ENCODE peak calls at places on chromosome 1, in eight cellular contexts. E is GM23338, B is GM23248, F is PC-3, P is OCI-LY7, O is HCT116, Z is hepatocyte, X is MM.1S. T is an unnamed sample. For H3K4me1, the result is how much of the 10 kb centered on the place peaks cover.

GRCh38 chr1:107141491-107142369 is 891 bp downstream of the NTNG1 start:
- DNase-seq in E (peak), B (peak), F (peak), P (peak), O (peak), Z (peak), X (peak), T (peak)

GRCh38 chr1:172650474-172651193 is 8.3 kb upstream of the FASLG start:
- DNase-seq in E (no peak), B (no peak), F (no peak), P (no peak), O (no peak), Z (no peak), X (no peak), T (no peak)

GRCh38 chr1:241644259-241644658 is 4.1 kb upstream of the CHML start:
- DNase-seq in E (no peak), B (no peak), F (no peak), P (no peak), O (no peak), Z (no peak), X (no peak), T (no peak)

GRCh38 chr1:171743014-171743870 is 1.4 kb upstream of the VAMP4 start:
- DNase-seq in E (no peak), B (peak), F (peak), P (no peak), O (no peak), Z (peak), X (peak), T (no peak)

GRCh38 chr1:165069829-165070228 is 286.7 kb downstream of the LMX1A start:
- DNase-seq in E (no peak), B (no peak), F (peak), P (no peak), O (no peak), Z (no peak), X (no peak), T (no peak)

GRCh38 chr1:157880621-157881020 is 39.0 kb upstream of the CD5L start:
- DNase-seq in E (no peak), B (peak), F (no peak), P (no peak), O (no peak), Z (no peak), X (no peak), T (no peak)

GRCh38 chr1:226776066-226776465 is 37.0 kb upstream of the ITPKB start:
- DNase-seq in E (no peak), B (no peak), F (no peak), P (no peak), O (no peak), Z (no peak), X (no peak), T (no peak)

GRCh38 chr1:172628416-172628815 is 30.5 kb upstream of the FASLG start:
- DNase-seq in E (no peak), B (no peak), F (no peak), P (no peak), O (no peak), Z (no peak), X (no peak), T (no peak)

GRCh38 chr1:70057500-70057899 is 147.9 kb downstream of the LRRC40 start:
- DNase-seq in E (no peak), B (peak), F (no peak), P (no peak), O (no peak), Z (no peak), X (no peak), T (no peak)

GRCh38 chr1:160607051-160608032 is 28.0 kb upstream of the CD84 start:
- DNase-seq in E (peak), B (peak), F (peak), P (peak), O (peak), Z (peak), X (peak), T (peak)

GRCh38 chr1:95364546-95364945 is 130.5 kb downstream of the RWDD3 start:
- DNase-seq in E (peak), B (no peak), F (no peak), P (no peak), O (no peak), Z (no peak), X (no peak), T (no peak)

GRCh38 chr1:54105080-54105479 is 47.7 kb downstream of the CDCP2 start:
- DNase-seq in E (no peak), B (no peak), F (no peak), P (no peak), O (no peak), Z (no peak), X (no peak), T (no peak)

GRCh38 chr1:15417365-15417934 is 7.8 kb downstream of the EFHD2 start:
- DNase-seq in E (no peak), B (peak), F (peak), P (no peak), O (no peak), Z (peak), X (no peak), T (no peak)
- TF ChIP-seq EZH2phosphoT487 in E (no peak), B (no peak), F (no peak), P (no peak), O (no peak), Z (no peak), X (no peak), T (no peak)

DNA sequence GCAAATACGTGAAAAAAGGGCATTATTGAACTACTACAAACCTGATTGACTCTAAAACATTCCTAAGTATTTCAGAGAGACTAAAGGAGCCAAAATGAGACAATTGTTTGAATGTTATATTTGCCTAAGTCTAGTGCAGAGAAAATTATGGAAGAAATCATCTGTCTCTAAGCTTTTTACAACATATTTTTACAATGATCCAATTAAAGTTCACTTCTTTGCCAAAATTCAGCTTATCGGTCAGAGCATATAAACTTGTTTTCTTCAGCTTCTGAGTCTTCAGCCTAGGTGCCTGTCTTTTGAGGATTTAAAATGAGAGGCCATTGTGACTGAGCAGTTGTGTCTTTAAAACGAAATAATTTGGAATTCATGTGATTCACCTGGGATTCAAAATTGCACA is 181.2 kb upstream of the SGIP1 start:
- DNase-seq in E (no peak), B (peak), F (no peak), P (no peak), O (no peak), Z (no peak), X (no peak), T (no peak)
- H3K4me1 ChIP-seq in E (half or more), B (half or more), F (under half), P (under half), O (half or more), Z (under half), X (under half), T (half or more)

DNA sequence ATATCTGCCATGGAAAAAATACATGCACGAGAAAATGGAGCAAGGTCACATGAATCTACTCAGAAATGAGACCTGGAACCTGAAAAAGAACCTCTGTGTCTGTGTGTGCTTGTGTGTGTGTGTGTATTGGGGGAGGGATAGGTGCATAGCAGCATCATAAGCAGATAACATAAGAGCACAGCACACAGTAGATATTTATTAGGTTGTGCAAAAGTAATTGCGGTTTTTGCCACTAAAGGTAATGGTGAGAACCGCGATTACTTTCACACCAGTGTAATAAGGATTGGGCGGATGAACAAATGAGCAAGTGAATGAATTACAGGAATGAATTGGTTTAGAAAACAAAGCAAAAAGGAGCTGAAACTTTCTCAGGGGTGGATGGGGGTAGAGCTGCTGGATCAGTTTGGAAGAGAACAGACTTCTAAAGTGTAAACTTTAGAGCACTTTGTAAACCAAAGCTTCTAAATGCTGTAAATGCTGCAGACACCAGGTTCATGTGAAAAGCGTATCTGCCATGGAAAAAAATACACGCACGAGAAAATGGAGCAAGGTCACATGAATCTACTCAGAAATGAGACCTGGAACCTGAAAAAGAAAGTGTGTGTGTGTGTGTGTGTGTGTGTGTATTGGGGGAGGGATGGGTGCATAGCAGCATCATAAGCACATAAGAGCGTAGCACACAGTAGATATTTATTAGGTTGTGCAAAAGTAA is 156.9 kb downstream of the TOMM20 start:
- DNase-seq in E (no peak), B (no peak), F (no peak), P (no peak), O (no peak), Z (peak), X (no peak), T (no peak)
- TF ChIP-seq EZH2phosphoT487 in E (no peak), B (no peak), F (no peak), P (no peak), O (no peak), Z (no peak), X (no peak), T (no peak)

DNA sequence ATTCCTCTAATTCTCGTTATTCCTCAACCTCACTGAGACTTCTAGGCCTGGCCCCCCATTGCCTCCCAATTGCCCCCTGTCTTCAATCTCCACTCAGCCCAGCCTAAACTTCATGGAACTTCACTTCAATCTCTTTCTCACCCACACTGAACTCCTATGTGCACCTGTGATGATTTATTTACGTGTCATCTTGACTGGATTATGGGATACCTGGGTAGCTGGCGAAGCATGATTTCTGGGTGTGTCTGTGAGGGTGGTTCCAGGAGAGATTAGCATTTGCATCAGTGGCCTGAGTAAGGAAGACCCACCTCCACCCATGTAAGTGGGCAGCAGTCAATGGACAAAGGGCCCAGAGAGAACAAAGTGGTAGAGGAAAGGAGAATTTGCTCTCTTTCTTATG is 587.0 kb downstream of the NPHP4 start:
- DNase-seq in E (no peak), B (no peak), F (no peak), P (no peak), O (no peak), Z (no peak), X (no peak), T (no peak)
- H3K4me1 ChIP-seq in E (under half), B (under half), F (under half), P (under half), O (under half), Z (under half), X (under half), T (under half)

DNA sequence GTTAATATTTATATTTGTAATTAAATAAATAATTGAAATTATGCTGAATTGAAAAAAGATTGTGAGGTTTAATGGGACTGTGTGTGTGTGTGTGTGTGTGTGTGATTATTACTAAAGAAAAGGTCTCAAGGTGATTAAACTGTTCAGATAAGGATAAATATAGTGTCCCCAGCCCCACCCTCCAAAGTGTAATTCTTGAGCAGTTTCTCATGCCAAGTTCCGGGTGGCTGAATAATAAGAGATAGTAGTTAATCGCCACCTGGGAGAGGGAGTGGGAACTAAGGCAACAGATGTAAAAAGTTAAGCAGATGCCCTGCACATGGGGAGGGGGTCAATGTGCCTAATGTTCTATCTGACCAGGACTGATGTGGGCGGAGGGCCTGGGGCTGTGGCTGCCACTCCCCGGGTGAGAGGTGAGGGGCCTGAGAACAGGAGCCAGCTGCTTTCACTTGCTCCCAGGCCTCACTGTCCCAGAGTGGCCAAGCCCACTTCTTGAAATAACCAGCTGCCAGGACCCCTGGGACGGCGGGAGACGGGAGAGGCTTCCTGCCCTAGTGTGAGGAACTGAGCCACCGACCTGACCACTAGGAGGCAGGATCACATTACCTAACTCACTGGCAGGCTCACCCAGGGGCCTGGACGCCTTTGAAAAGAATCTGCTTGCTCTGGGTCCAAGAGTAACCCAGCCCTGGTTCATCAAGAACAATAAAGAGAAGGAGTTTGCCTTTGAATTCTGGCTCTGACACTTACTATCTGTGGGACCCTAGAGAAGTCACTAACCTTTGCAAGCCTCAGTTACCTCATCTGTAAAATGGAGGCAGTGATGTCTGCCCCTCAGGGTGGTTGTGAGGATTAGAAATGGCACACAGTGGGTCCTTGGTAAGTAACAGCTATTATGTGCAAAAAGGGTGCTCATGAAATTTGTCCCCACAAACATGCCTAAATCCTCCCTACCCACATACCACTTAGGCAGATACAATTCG is 179.2 kb downstream of the ATG4C start:
- DNase-seq in E (peak), B (peak), F (peak), P (peak), O (peak), Z (peak), X (peak), T (peak)
- TF ChIP-seq EZH2phosphoT487 in E (no peak), B (no peak), F (no peak), P (no peak), O (no peak), Z (no peak), X (no peak), T (no peak)

GRCh38 chr1:15963968-15964648 is 11.8 kb downstream of the ZBTB17 start:
- DNase-seq in E (no peak), B (no peak), F (peak), P (no peak), O (no peak), Z (no peak), X (no peak), T (no peak)

GRCh38 chr1:15962671-15963362 is 13.1 kb downstream of the ZBTB17 start:
- DNase-seq in E (no peak), B (no peak), F (no peak), P (no peak), O (no peak), Z (no peak), X (no peak), T (no peak)

GRCh38 chr1:15965228-15965767 is 10.6 kb downstream of the ZBTB17 start:
- DNase-seq in E (no peak), B (peak), F (no peak), P (no peak), O (no peak), Z (no peak), X (no peak), T (no peak)

GRCh38 chr1:15962176-15962575 is 13.7 kb downstream of the ZBTB17 start:
- DNase-seq in E (no peak), B (no peak), F (no peak), P (no peak), O (no peak), Z (no peak), X (no peak), T (no peak)

GRCh38 chr1:15963363-15963967 is 12.4 kb downstream of the ZBTB17 start:
- DNase-seq in E (no peak), B (no peak), F (no peak), P (no peak), O (no peak), Z (no peak), X (no peak), T (no peak)
- H3K4me1 ChIP-seq in E (under half), B (under half), F (under half), P (under half), O (under half), Z (under half), X (under half), T (under half)

DNA sequence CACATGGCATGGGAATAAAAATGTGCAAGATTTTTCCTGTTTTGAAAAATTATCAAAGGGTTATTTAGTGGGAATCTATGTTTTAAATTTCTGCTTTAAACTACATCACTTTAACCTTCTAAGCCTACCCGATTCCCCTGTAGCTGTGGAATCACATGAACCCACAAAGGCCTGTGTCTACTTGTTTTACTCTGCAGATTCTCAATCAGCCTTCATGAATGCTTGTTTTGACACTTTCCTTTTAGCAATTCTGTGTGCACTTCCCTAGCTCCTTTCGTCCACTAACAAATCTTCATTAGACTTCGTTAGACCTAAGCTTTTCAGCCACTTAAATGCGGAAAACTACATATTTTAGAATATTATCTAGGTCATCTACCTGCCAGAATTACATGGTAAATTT is 55.9 kb upstream of the C1orf21 start:
- DNase-seq in E (no peak), B (no peak), F (no peak), P (no peak), O (no peak), Z (no peak), X (no peak), T (no peak)
- TF ChIP-seq EZH2phosphoT487 in E (no peak), B (no peak), F (no peak), P (no peak), O (no peak), Z (no peak), X (no peak), T (no peak)

GRCh38 chr1:214504330-214504729 is 47.1 kb downstream of the PTPN14 start:
- DNase-seq in E (no peak), B (no peak), F (no peak), P (no peak), O (no peak), Z (no peak), X (no peak), T (no peak)
- H3K4me1 ChIP-seq in E (half or more), B (under half), F (under half), P (under half), O (half or more), Z (under half), X (under half), T (under half)

GRCh38 chr1:8284167-8284566 is 33.7 kb upstream of the SLC45A1 start:
- DNase-seq in E (no peak), B (peak), F (peak), P (no peak), O (no peak), Z (no peak), X (no peak), T (no peak)
- TF ChIP-seq EZH2phosphoT487 in E (no peak), B (no peak), F (no peak), P (no peak), O (no peak), Z (no peak), X (no peak), T (no peak)

GRCh38 chr1:199791495-199791894 is 236.0 kb upstream of the NR5A2 start:
- DNase-seq in E (no peak), B (no peak), F (no peak), P (no peak), O (no peak), Z (no peak), X (no peak), T (no peak)

GRCh38 chr1:199794105-199794863 is 233.2 kb upstream of the NR5A2 start:
- DNase-seq in E (no peak), B (peak), F (peak), P (no peak), O (no peak), Z (no peak), X (no peak), T (no peak)

GRCh38 chr1:199789141-199789540 is 238.4 kb upstream of the NR5A2 start:
- DNase-seq in E (no peak), B (no peak), F (no peak), P (no peak), O (no peak), Z (no peak), X (no peak), T (no peak)

DNA sequence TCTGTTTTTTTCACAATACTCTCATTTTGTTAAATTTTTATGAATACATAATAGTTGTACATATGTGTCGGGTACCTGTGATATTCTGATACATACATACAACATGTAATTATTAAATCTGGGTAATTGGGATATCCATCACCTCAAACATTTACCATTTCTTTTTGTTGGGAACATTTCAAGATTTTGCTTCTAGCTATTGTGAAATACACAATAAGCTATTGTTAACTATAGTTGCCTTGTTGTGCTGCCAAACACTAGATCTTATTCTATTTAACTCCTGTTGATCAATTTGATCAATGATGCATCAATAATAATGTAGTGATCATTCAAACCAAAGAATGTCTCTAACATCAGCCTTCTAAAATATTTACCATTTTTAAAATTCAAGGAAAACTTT is 234.6 kb upstream of the NR5A2 start:
- DNase-seq in E (no peak), B (no peak), F (no peak), P (no peak), O (no peak), Z (no peak), X (no peak), T (no peak)
- H3K4me1 ChIP-seq in E (under half), B (under half), F (under half), P (under half), O (under half), Z (under half), X (under half), T (under half)

T was measured in neural progenitor cell.